ENCODE peak calls at places on chromosomes 4 and X, in nine cellular contexts. C is adrenal gland, Z is heart left ventricle, N is left lung, V is tibial nerve, I is Peyer's patch, E is stomach, K is gastrocnemius medialis, U is fibroblast of lung. Q is an unnamed sample.

GRCh38 chrX:14758029-14758491 is 114.8 kb downstream of the FANCB start:
- DNase-seq in C (no peak), Z (no peak), N (no peak), V (no peak), I (no peak), E (no peak), K (no peak), U (no peak), Q (no peak)

GRCh38 chr4:180794352-180794751 is 1448.8 kb upstream of the TENM3 start:
- DNase-seq in C (no peak), Z (no peak), N (no peak), V (no peak), I (no peak), E (no peak), K (no peak), U (no peak), Q (no peak)

GRCh38 chr4:57023104-57023503 is 44.4 kb downstream of the POLR2B start:
- DNase-seq in C (no peak), Z (no peak), N (no peak), V (no peak), I (no peak), E (no peak), K (no peak), U (peak; percentile 92), Q (no peak)

GRCh38 chr4:156568041-156568440 is 403.6 kb downstream of the PDGFC start:
- DNase-seq in C (no peak), Z (no peak), N (no peak), V (no peak), I (no peak), E (no peak), K (no peak), U (peak; percentile 78), Q (no peak)

GRCh38 chr4:2938906-2939305 is 24.3 kb downstream of the NOP14 start:
- DNase-seq in C (peak; percentile 50), Z (peak; percentile 33), N (no peak), V (no peak), I (no peak), E (no peak), K (peak; percentile 6), U (no peak), Q (no peak)

GRCh38 chr4:150119492-150119891 is 41.2 kb downstream of the DCLK2 start:
- DNase-seq in C (no peak), Z (no peak), N (no peak), V (no peak), I (no peak), E (no peak), K (no peak), U (peak; percentile 64), Q (no peak)

GRCh38 chrX:74924449-74925209 is 623 bp downstream of the NEXMIF start:
- DNase-seq in C (peak; percentile 77), Z (peak; percentile 57), N (peak; percentile 68), V (peak; percentile 11), I (peak; percentile 31), E (peak; percentile 59), K (no peak), U (peak; percentile 7), Q (peak; percentile 63)

GRCh38 chr4:13162886-13163285 is 321.3 kb downstream of the RAB28 start:
- DNase-seq in C (no peak), Z (no peak), N (no peak), V (no peak), I (no peak), E (no peak), K (no peak), U (peak; percentile 91), Q (no peak)

GRCh38 chrX:81259714-81260395 is 58.0 kb downstream of the SH3BGRL start:
- DNase-seq in C (no peak), Z (no peak), N (no peak), V (no peak), I (no peak), E (no peak), K (no peak), U (peak; percentile 47), Q (no peak)

GRCh38 chrX:114272096-114272686 is 311.7 kb upstream of the HTR2C start:
- DNase-seq in C (no peak), Z (no peak), N (no peak), V (no peak), I (no peak), E (no peak), K (no peak), U (no peak), Q (no peak)

GRCh38 chr4:95547708-95548471 is 883 bp downstream of the UNC5C start:
- DNase-seq in C (peak; percentile 77), Z (peak; percentile 71), N (peak; percentile 74), V (no peak), I (no peak), E (no peak), K (no peak), U (peak; percentile 55), Q (peak; percentile 56)

GRCh38 chr4:67051000-67051789 is 494.1 kb downstream of the CENPC start:
- DNase-seq in C (no peak), Z (no peak), N (no peak), V (no peak), I (no peak), E (no peak), K (no peak), U (no peak), Q (no peak)

GRCh38 chrX:65667503-65668355 is at the start of gene MSN:
- DNase-seq in C (peak; percentile 81), Z (peak; percentile 92), N (peak; percentile 96), V (peak; percentile 57), I (peak; percentile 77), E (peak; percentile 71), K (peak; percentile 66), U (peak; percentile 57), Q (peak; percentile 88)

GRCh38 chrX:16603822-16604221 is 46.1 kb upstream of the S100G start:
- DNase-seq in C (no peak), Z (no peak), N (no peak), V (no peak), I (no peak), E (no peak), K (no peak), U (peak; percentile 19), Q (no peak)

GRCh38 chr4:8644461-8644891 is 51.9 kb downstream of the CPZ start:
- DNase-seq in C (no peak), Z (peak; percentile 23), N (peak; percentile 49), V (no peak), I (no peak), E (peak; percentile 20), K (no peak), U (no peak), Q (peak; percentile 12)

GRCh38 chr4:7646384-7647061 is 211.8 kb upstream of the PSAPL1 start:
- DNase-seq in C (no peak), Z (no peak), N (peak; percentile 52), V (no peak), I (no peak), E (no peak), K (no peak), U (no peak), Q (peak; percentile 43)

GRCh38 chr4:103451341-103451740 is 253.2 kb upstream of the CENPE start:
- DNase-seq in C (no peak), Z (no peak), N (no peak), V (no peak), I (no peak), E (no peak), K (no peak), U (no peak), Q (no peak)

GRCh38 chr4:168825975-168826374 is 184.1 kb downstream of the CBR4 start:
- DNase-seq in C (no peak), Z (no peak), N (no peak), V (no peak), I (no peak), E (no peak), K (no peak), U (peak; percentile 67), Q (no peak)

GRCh38 chr4:1846580-1846979 is 9.4 kb downstream of the LETM1 start:
- DNase-seq in C (no peak), Z (no peak), N (no peak), V (no peak), I (no peak), E (no peak), K (no peak), U (no peak), Q (no peak)
- H3K36me3 ChIP-seq in C (peaks cover 28% of the 10 kb centered on the region), Z (no peaks in the 10 kb centered on the region), N (no peaks in the 10 kb centered on the region), V (peaks cover 54% of the 10 kb centered on the region), I (peaks cover 63% of the 10 kb centered on the region), E (peaks cover 75% of the 10 kb centered on the region), K (no peaks in the 10 kb centered on the region), U (peaks cover 5% of the 10 kb centered on the region), Q (peaks cover 62% of the 10 kb centered on the region)

DNA sequence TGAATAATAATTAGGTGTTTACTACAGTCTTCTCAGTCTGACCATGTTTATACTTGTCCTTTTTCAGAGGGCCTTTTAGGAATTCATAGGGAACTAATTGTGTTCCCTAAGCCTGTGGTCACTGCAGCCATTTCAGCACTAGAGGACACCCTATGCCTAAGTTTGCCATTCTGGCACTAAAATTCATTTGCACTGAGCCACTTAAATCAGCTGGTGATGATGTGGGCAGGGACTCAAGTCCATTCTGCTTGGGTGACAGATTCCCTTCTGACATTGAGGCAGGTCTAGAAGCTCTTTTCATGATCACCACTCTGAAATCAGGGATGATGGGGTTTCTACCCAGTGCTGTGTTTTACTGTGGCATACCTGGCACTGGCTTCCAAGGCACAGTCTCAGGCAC is 1178.9 kb upstream of the DIAPH2 start:
- DNase-seq in C (no peak), Z (no peak), N (no peak), V (no peak), I (no peak), E (no peak), K (no peak), U (no peak), Q (no peak)
- TF ChIP-seq CTCF in C (no peak), Z (no peak), N (no peak), V (no peak), I (no peak), E (no peak), K (no peak), U (no peak), Q (no peak)

GRCh38 chrX:1941291-1941690 is 326.4 kb downstream of the ASMT start:
- DNase-seq in C (peak; percentile 1), Z (no peak), N (no peak), V (no peak), I (no peak), E (no peak), K (no peak), U (no peak), Q (no peak)
- H3K9me3 ChIP-seq in C (no peaks in the 10 kb centered on the region), Z (no peaks in the 10 kb centered on the region), N (no peaks in the 10 kb centered on the region), V (no peaks in the 10 kb centered on the region), I (no peaks in the 10 kb centered on the region), E (peaks cover 10% of the 10 kb centered on the region), K (no peaks in the 10 kb centered on the region), U (no peaks in the 10 kb centered on the region), Q (no peaks in the 10 kb centered on the region)

GRCh38 chrX:148979786-148980185 is 479.4 kb downstream of the AFF2 start:
- DNase-seq in C (no peak), Z (no peak), N (no peak), V (no peak), I (no peak), E (no peak), K (no peak), U (no peak), Q (no peak)

DNA sequence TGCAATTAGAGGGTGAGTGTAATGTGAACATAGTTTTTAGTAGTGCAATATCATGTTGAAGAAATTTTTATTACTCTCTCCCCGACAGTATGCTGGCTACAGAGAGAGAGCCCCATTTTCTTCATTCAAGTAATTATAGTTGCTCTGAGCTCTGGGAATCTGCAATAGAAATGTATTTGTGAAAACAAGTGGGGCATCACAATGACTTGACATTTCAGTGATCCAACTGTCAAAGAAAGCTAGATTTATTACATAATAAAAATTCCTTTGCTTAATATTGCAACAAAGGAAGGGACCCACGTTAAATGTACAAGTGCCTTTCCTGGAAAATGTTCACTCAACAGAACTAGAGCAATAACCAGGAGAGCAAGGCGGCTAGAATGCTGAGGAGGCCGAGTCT is 476.2 kb downstream of the AFF2 start:
- DNase-seq in C (no peak), Z (no peak), N (no peak), V (no peak), I (no peak), E (no peak), K (no peak), U (no peak), Q (no peak)
- H3K36me3 ChIP-seq in C (no peaks in the 10 kb centered on the region), Z (no peaks in the 10 kb centered on the region), N (no peaks in the 10 kb centered on the region), V (no peaks in the 10 kb centered on the region), I (no peaks in the 10 kb centered on the region), E (no peaks in the 10 kb centered on the region), K (no peaks in the 10 kb centered on the region), U (no peaks in the 10 kb centered on the region), Q (no peaks in the 10 kb centered on the region)

Q was measured in lower lobe of right lung.